ENCODE peak calls at places on chromosome 1, in nine cellular contexts. E is osteoblast; C is AG09309; D is Right ventricle myocardium superior; N is GM03348; A is mesendoderm; J is lower lobe of right lung; I is head of caudate nucleus; T is effector memory CD8-positive, alpha-beta T cell. H is an unnamed sample.

GRCh38 chr1:157868664-157869063 is 27.1 kb upstream of the CD5L start:
- DNase-seq in N (no peak), E (no peak), T (no peak), C (no peak), D (no peak), I (no peak), A (peak; percentile 3), J (no peak), H (no peak)

GRCh38 chr1:162159515-162159914 is 90.0 kb downstream of the NOS1AP start:
- DNase-seq in A (no peak), N (no peak), D (no peak), I (no peak), J (no peak), T (no peak), C (no peak), E (no peak), H (no peak)

GRCh38 chr1:97920275-97920831 is 481 bp downstream of the DPYD start:
- DNase-seq in I (no peak), N (no peak), A (peak; percentile 29), D (no peak), E (peak; percentile 79), T (no peak), C (no peak), J (no peak), H (no peak)

GRCh38 chr1:145688924-145689323 is 18.2 kb downstream of the PDZK1 start:
- DNase-seq in J (no peak), A (no peak), C (no peak), T (no peak), I (no peak), E (no peak), D (no peak), N (no peak), H (no peak)

GRCh38 chr1:204828352-204828850 is 42.3 kb upstream of the NFASC start:
- DNase-seq in A (peak; percentile 94), E (peak; percentile 98), D (peak; percentile 84), I (peak; percentile 89), T (peak; percentile 8), N (peak; percentile 99), C (no peak), J (peak; percentile 54), H (peak; percentile 87)

GRCh38 chr1:210554382-210554781 is 225.7 kb downstream of the HHAT start:
- DNase-seq in E (no peak), N (no peak), I (no peak), A (no peak), D (no peak), T (no peak), J (no peak), C (no peak), H (no peak)

GRCh38 chr1:169390303-169390702 is 22.3 kb downstream of the BLZF1 start:
- DNase-seq in T (no peak), N (no peak), I (no peak), J (no peak), E (no peak), C (no peak), A (no peak), D (no peak), H (no peak)

GRCh38 chr1:226314055-226314454 is 5.1 kb upstream of the LIN9 start:
- DNase-seq in N (no peak), A (peak; percentile 43), J (no peak), E (no peak), I (no peak), D (no peak), T (no peak), C (no peak), H (no peak)

GRCh38 chr1:93773049-93773838 is 91.6 kb upstream of the BCAR3 start:
- DNase-seq in T (no peak), D (no peak), E (no peak), I (no peak), A (no peak), J (no peak), C (no peak), N (no peak), H (no peak)

GRCh38 chr1:54872041-54872342 is 15.0 kb downstream of the DHCR24 start:
- DNase-seq in N (no peak), T (no peak), A (no peak), J (no peak), D (no peak), C (no peak), E (no peak), I (no peak), H (no peak)

GRCh38 chr1:197924516-197925123 is 7.4 kb downstream of the LHX9 start:
- DNase-seq in A (peak; percentile 71), T (no peak), E (peak; percentile 91), N (peak; percentile 61), J (no peak), I (no peak), C (peak; percentile 21), D (no peak), H (no peak)